ENCODE peak calls at places on chromosomes 11 and 22, in eight cellular contexts. R is HT1080; M is ovary; Z is HTR-8/SVneo; A is NCI-H345; I is Ammon's horn; H is Jurkat, Clone E6-1; X is NB4. T is an unnamed sample.

GRCh38 chr22:42296381-42296853 is 26.0 kb upstream of the TCF20 start:
- DNase-seq in M (peak), H (peak), A (peak), R (peak), Z (no peak), I (peak), X (no peak), T (no peak)

GRCh38 chr11:28702871-28703270 is 594.7 kb downstream of the METTL15 start:
- DNase-seq in H (no peak), M (no peak), Z (no peak), R (peak), A (no peak), I (no peak), X (no peak), T (no peak)

GRCh38 chr11:14626650-14627049 is 17.0 kb upstream of the PDE3B start:
- DNase-seq in A (no peak), H (no peak), M (no peak), X (no peak), I (no peak), R (no peak), Z (no peak), T (no peak)

GRCh38 chr11:298406-299065 is 790 bp downstream of the IFITM5 start:
- DNase-seq in H (no peak), Z (no peak), X (no peak), A (no peak), I (no peak), R (no peak), M (peak), T (no peak)

GRCh38 chr22:19478086-19478392 is 954 bp downstream of the UFD1 start:
- DNase-seq in H (no peak), R (no peak), A (no peak), M (no peak), X (no peak), I (no peak), Z (no peak), T (no peak)

GRCh38 chr11:1202154-1202775 is 20.6 kb upstream of the MUC5B start:
- DNase-seq in H (peak), I (no peak), X (peak), A (no peak), M (no peak), R (peak), Z (peak), T (no peak)

GRCh38 chr22:49964493-49965290 is 4.1 kb downstream of the PIM3 start:
- DNase-seq in M (peak), I (peak), R (no peak), Z (no peak), H (no peak), X (no peak), A (no peak), T (no peak)

GRCh38 chr11:30474151-30474954 is 111.8 kb downstream of the MPPED2 start:
- DNase-seq in R (no peak), Z (no peak), X (no peak), M (no peak), I (no peak), H (no peak), A (no peak), T (no peak)

GRCh38 chr22:50317178-50317577 is 9.6 kb downstream of the DENND6B start:
- DNase-seq in I (no peak), H (no peak), R (no peak), Z (no peak), A (no peak), M (no peak), X (no peak), T (no peak)

GRCh38 chr11:56917708-56918450 is 70.8 kb upstream of the OR5AK2 start:
- DNase-seq in Z (no peak), M (no peak), H (no peak), A (no peak), X (no peak), I (peak), R (peak), T (no peak)

GRCh38 chr11:128052912-128053641 is 534.3 kb downstream of the ETS1 start:
- DNase-seq in M (no peak), Z (no peak), X (peak), I (no peak), A (no peak), H (peak), R (peak), T (no peak)

GRCh38 chr11:11149671-11150459 is 203.2 kb downstream of the CSNK2A3 start:
- DNase-seq in A (no peak), M (no peak), I (no peak), R (no peak), H (peak), X (peak), Z (no peak), T (no peak)

GRCh38 chr11:13276852-13277718 is 505 bp upstream of the BMAL1 start:
- DNase-seq in Z (peak), R (peak), H (peak), X (peak), A (peak), M (peak), I (peak), T (peak)

GRCh38 chr11:128235446-128235845 is 351.9 kb downstream of the ETS1 start:
- DNase-seq in I (no peak), M (no peak), H (no peak), R (peak), X (no peak), Z (no peak), A (peak), T (no peak)

GRCh38 chr22:46006379-46007002 is 29.5 kb upstream of the WNT7B start:
- DNase-seq in Z (peak), M (peak), H (peak), R (peak), I (peak), X (peak), A (peak), T (peak)

GRCh38 chr22:45087802-45088201 is 75.9 kb upstream of the NUP50 start:
- DNase-seq in H (no peak), X (no peak), M (no peak), I (no peak), R (no peak), Z (no peak), A (no peak), T (no peak)

GRCh38 chr11:45646275-45646970 is 19.0 kb downstream of the CHST1 start:
- DNase-seq in X (no peak), R (peak), A (no peak), H (no peak), I (no peak), M (no peak), Z (no peak), T (no peak)

GRCh38 chr22:44210721-44211120 is 30.0 kb downstream of the PARVG start:
- DNase-seq in R (no peak), A (no peak), Z (no peak), I (no peak), H (no peak), M (no peak), X (no peak), T (no peak)

GRCh38 chr11:3855808-3856491 is 486 bp downstream of the STIM1 start:
- DNase-seq in H (no peak), Z (peak), M (peak), I (no peak), X (peak), A (peak), R (peak), T (no peak)

GRCh38 chr11:119743041-119743440 is 14.0 kb upstream of the NECTIN1 start:
- DNase-seq in X (no peak), R (no peak), H (no peak), A (no peak), Z (no peak), I (no peak), M (no peak), T (no peak)

GRCh38 chr11:114228401-114229061 is 67.7 kb upstream of the NNMT start:
- DNase-seq in H (no peak), A (no peak), M (no peak), I (no peak), R (no peak), X (no peak), Z (no peak), T (no peak)

GRCh38 chr11:112538529-112538928 is 277.9 kb upstream of the PLET1 start:
- DNase-seq in Z (no peak), A (no peak), M (no peak), H (no peak), I (no peak), X (no peak), R (no peak), T (no peak)

GRCh38 chr11:105489431-105489830 is 120.4 kb upstream of the GRIA4 start:
- DNase-seq in Z (no peak), A (peak), H (no peak), X (no peak), I (peak), M (no peak), R (no peak), T (no peak)

GRCh38 chr11:86579406-86579731 is 93.0 kb downstream of the ME3 start:
- DNase-seq in A (no peak), R (no peak), I (no peak), H (no peak), M (no peak), X (no peak), Z (no peak), T (no peak)

GRCh38 chr22:40178417-40179409 is 988 bp downstream of the TNRC6B start:
- DNase-seq in I (peak), R (peak), Z (peak), A (peak), H (peak), M (no peak), X (peak), T (no peak)

GRCh38 chr11:9619004-9619403 is 44.9 kb upstream of the SWAP70 start:
- DNase-seq in X (no peak), Z (no peak), I (no peak), M (no peak), R (no peak), A (no peak), H (no peak), T (no peak)

GRCh38 chr22:44661659-44662569 is 40.1 kb upstream of the PRR5 start:
- DNase-seq in M (no peak), R (no peak), I (no peak), X (no peak), H (no peak), A (no peak), Z (no peak), T (no peak)

GRCh38 chr11:12216542-12217422 is 106.4 kb downstream of the MICAL2 start:
- DNase-seq in H (peak), A (no peak), I (no peak), M (no peak), R (peak), Z (no peak), X (no peak), T (no peak)

GRCh38 chr11:2830030-2830812 is 55.4 kb downstream of the CDKN1C start:
- DNase-seq in X (no peak), I (no peak), M (no peak), A (no peak), Z (no peak), R (no peak), H (no peak), T (no peak)

GRCh38 chr11:12777208-12777874 is 103.1 kb downstream of the TEAD1 start:
- DNase-seq in R (no peak), M (no peak), A (no peak), H (no peak), Z (peak), I (no peak), X (no peak), T (no peak)

GRCh38 chr11:122721964-122722266 is 66.4 kb downstream of the UBASH3B start:
- DNase-seq in H (peak), I (no peak), Z (peak), A (no peak), R (no peak), X (peak), M (no peak), T (no peak)

GRCh38 chr11:116466231-116466630 is 306.6 kb downstream of the BUD13 start:
- DNase-seq in I (peak), H (no peak), Z (no peak), R (no peak), M (no peak), X (no peak), A (no peak), T (no peak)

GRCh38 chr11:72578991-72579815 is 95.0 kb downstream of the PDE2A start:
- DNase-seq in A (no peak), H (no peak), R (no peak), X (no peak), Z (no peak), M (no peak), I (no peak), T (no peak)

GRCh38 chr11:36280531-36280930 is 8.7 kb downstream of the COMMD9 start:
- DNase-seq in H (no peak), I (no peak), R (no peak), Z (no peak), X (no peak), A (no peak), M (no peak), T (no peak)

GRCh38 chr11:58574851-58575250 is 805 bp downstream of the LPXN start:
- DNase-seq in H (no peak), I (no peak), Z (no peak), M (no peak), X (no peak), R (peak), A (no peak), T (no peak)

GRCh38 chr11:78109011-78109685 is 29.5 kb upstream of the NDUFC2 start:
- DNase-seq in X (no peak), R (no peak), Z (no peak), I (peak), H (no peak), A (no peak), M (no peak), T (no peak)

GRCh38 chr22:23065069-23065451 is 5.3 kb upstream of the GNAZ start:
- DNase-seq in A (no peak), I (no peak), H (no peak), X (no peak), R (no peak), Z (no peak), M (peak), T (peak)

GRCh38 chr22:21766933-21767462 is 31.4 kb upstream of the YPEL1 start:
- DNase-seq in I (no peak), A (no peak), X (peak), H (peak), M (no peak), Z (no peak), R (no peak), T (no peak)

GRCh38 chr11:3982431-3982830 is 112.2 kb upstream of the RRM1 start:
- DNase-seq in X (no peak), Z (no peak), A (no peak), M (no peak), H (no peak), I (no peak), R (no peak), T (no peak)

T was measured in NCI-H1417 treated with DMSO at 0.1 percent for 48 hours.